ENCODE peak calls at places on chromosome 6, in four cellular contexts. I is IMR-90, L is neuronal stem cell, G is mesenchymal stem cell. N is an unnamed sample.

GRCh38 chr6:79180082-79180481 is 54.4 kb downstream of the HMGN3 start:
- DNase-seq in G (no peak), I (no peak), L (no peak), N (no peak)

GRCh38 chr6:170261643-170262480 is 29.0 kb downstream of the DLL1 start:
- DNase-seq in I (no peak), L (no peak), G (no peak), N (no peak)

GRCh38 chr6:26193467-26194328 is 106.5 kb downstream of the HFE start:
- DNase-seq in L (no peak), I (no peak), G (no peak), N (no peak)

GRCh38 chr6:150452642-150453243 is 83.9 kb downstream of the IYD start:
- DNase-seq in L (peak; percentile 9), G (no peak), I (no peak), N (no peak)

GRCh38 chr6:43096451-43097097 is 20.5 kb downstream of the PTK7 start:
- DNase-seq in L (no peak), I (peak; percentile 81), G (peak; percentile 68), N (peak; percentile 79)

GRCh38 chr6:23457321-23457720 is 668.7 kb upstream of the NRSN1 start:
- DNase-seq in L (no peak), I (no peak), G (no peak), N (no peak)

GRCh38 chr6:130675072-130675471 is 152.1 kb upstream of the SMLR1 start:
- DNase-seq in G (peak; percentile 82), L (no peak), I (peak; percentile 84), N (no peak)

GRCh38 chr6:106731144-106731842 is 101.9 kb downstream of the QRSL1 start:
- DNase-seq in I (no peak), G (no peak), L (no peak), N (no peak)

GRCh38 chr6:140809694-140810101 is 1323.0 kb upstream of the GJE1 start:
- DNase-seq in I (no peak), G (peak; percentile 59), L (no peak), N (no peak)

GRCh38 chr6:81731814-81732213 is 20.7 kb downstream of the TENT5A start:
- DNase-seq in G (peak; percentile 31), L (no peak), I (no peak), N (no peak)

GRCh38 chr6:169669889-169670288 is 31.9 kb downstream of the WDR27 start:
- DNase-seq in G (peak; percentile 30), I (peak; percentile 32), L (no peak), N (no peak)

GRCh38 chr6:135144678-135145508 is 36.2 kb upstream of the MYB start:
- DNase-seq in L (no peak), I (peak; percentile 43), G (peak; percentile 28), N (peak; percentile 27)

GRCh38 chr6:98828991-98829411 is 5.4 kb upstream of the POU3F2 start:
- DNase-seq in L (peak; percentile 36), G (no peak), I (no peak), N (peak; percentile 50)

GRCh38 chr6:109791301-109791700 is 100.2 kb downstream of the FIG4 start:
- DNase-seq in L (no peak), I (peak; percentile 33), G (peak; percentile 18), N (peak; percentile 54)

GRCh38 chr6:47473791-47474351 is 3.7 kb upstream of the CD2AP start:
- DNase-seq in G (no peak), L (no peak), I (no peak), N (peak; percentile 23)

GRCh38 chr6:28336284-28337024 is 506 bp upstream of the ZSCAN31 start:
- DNase-seq in I (peak; percentile 31), G (peak; percentile 78), L (no peak), N (no peak)

GRCh38 chr6:14598017-14598864 is 480.7 kb downstream of the CD83 start:
- DNase-seq in I (no peak), G (no peak), L (no peak), N (no peak)

GRCh38 chr6:4805553-4806307 is 29.5 kb downstream of the CDYL start:
- DNase-seq in I (peak; percentile 35), L (peak; percentile 20), G (no peak), N (peak; percentile 77)
- H3K4ac ChIP-seq in I (no peak overlapping the region), L (no peak overlapping the region), G (no peak overlapping the region), N (no peak overlapping the region)

DNA sequence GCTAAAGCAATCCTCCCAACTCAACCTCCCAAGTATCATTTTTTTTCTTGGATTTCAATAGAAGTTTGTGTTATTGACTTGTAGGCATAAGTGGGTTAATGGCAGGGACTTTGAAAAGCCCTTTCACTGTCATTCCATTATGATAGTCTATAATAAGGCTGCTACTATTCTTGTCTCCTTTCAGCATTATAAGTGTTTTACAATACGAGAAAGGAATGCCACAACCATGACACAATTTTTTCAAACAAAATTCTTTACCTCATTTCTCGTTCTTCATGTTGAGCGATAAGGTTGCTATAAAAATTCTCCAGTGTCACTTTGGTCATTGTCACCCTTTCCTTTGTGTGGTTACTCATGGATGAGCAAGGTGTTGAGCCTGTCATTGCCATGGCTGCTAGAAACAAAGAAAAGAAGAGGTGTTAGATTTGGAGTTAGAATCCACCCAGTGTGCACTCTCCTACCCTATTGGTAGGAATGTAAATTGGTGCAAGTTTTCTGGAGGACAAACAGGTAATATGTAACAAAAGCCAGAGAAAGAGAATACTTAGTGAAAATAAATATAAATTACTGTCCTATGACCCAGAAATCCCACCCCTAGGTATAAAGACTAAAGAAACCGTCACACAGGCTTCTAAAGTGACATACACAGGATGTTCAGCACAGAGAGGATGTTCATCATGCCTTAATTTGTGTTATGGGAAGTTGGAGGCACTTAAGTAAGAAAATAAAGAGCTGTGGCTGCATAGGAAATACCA is 7.3 kb downstream of the STK38 start:
- DNase-seq in L (no peak), G (no peak), I (no peak), N (peak; percentile 71)
- H3K36me3 ChIP-seq in L (peaks cover 6% of the 10 kb centered on the region), G (peaks cover 50% of the 10 kb centered on the region), I (peaks cover 15% of the 10 kb centered on the region), N (no peaks in the 10 kb centered on the region)

DNA sequence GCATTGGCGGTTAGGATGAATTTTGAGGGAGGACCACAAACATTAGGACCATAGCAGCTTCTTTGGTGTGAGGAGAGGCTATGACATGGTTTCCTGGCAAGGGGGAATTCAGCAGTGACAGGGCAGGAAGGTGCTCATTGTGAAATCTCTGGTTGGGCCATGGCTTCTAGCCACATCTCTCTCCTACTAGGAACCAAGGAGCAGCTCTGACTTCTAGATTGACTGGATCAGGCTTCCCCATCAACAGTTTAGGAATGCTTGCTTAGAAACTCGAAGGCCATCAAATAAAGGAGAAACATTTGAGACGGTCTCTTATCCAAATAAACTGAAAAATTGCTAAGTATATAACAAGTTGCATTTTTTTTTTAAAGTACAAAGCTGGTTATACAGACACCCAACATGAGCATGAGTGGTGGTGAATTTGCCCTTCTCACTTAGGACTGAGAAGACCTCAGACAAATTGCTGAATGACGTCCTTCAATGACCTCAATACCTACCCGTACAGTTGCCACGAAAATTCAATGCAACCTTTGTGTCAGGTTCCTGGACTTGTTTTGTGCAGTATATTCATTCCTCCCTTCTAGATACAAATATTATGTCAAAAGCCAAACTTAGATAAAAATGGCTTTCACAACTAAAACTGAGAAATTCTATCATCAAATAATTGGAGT is 140.8 kb downstream of the ZDHHC14 start:
- DNase-seq in G (no peak), I (no peak), L (no peak), N (no peak)
- H3K4ac ChIP-seq in G (no peak overlapping the region), I (no peak overlapping the region), L (no peak overlapping the region), N (no peak overlapping the region)

GRCh38 chr6:157207521-157208076 is 115.7 kb downstream of the TMEM242 start:
- DNase-seq in L (no peak), G (no peak), I (no peak), N (no peak)
- H3K36me3 ChIP-seq in L (peaks cover 23% of the 10 kb centered on the region), G (peaks cover 67% of the 10 kb centered on the region), I (peaks cover 33% of the 10 kb centered on the region), N (peaks cover 6% of the 10 kb centered on the region)

DNA sequence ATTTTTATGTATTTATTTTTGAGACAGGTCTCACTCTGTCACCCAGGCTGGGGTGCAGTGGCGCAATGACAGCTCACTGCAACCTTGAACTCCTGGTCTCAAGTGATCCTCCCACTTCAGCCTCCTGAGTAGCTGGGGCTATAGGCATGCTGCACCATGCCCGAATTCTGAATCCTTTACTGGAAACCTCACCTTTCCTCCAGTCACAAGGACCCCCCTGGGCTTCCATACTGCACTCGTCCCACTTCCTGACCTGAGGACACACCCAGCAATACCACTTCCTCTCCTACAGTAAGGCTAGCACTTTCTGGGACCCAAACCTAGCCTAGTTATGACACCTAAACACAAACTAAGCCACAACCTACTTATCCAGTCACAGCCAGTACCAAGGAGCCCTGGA is 68.3 kb downstream of the FAM217A start:
- DNase-seq in L (no peak), G (no peak), I (no peak), N (no peak)
- H3K4ac ChIP-seq in L (no peak overlapping the region), G (no peak overlapping the region), I (no peak overlapping the region), N (no peak overlapping the region)

GRCh38 chr6:36523451-36523850 is 23.8 kb downstream of the STK38 start:
- DNase-seq in G (no peak), I (no peak), L (no peak), N (no peak)
- H3K36me3 ChIP-seq in G (peaks cover 75% of the 10 kb centered on the region), I (peaks cover 13% of the 10 kb centered on the region), L (peaks cover 11% of the 10 kb centered on the region), N (no peaks in the 10 kb centered on the region)

N was measured in mesendoderm.